ENCODE peak calls at places on chromosomes 6 and 20, in eight cellular contexts. L, P, E, I, B, H, J and X are unnamed samples.

GRCh38 chr6:50187212-50188055 is 137.7 kb upstream of the DEFB112 start:
- DNase-seq in L (no peak), P (no peak), E (no peak), I (no peak), B (no peak), H (no peak), J (no peak), X (no peak)

GRCh38 chr6:87029711-87030314 is 65.1 kb downstream of the CGA start:
- DNase-seq in L (peak; percentile 22), P (peak; percentile 75), E (peak; percentile 68), I (no peak), B (peak; percentile 69), H (no peak), J (no peak), X (peak; percentile 76)

GRCh38 chr6:118826096-118826495 is 67.9 kb upstream of the ASF1A start:
- DNase-seq in L (no peak), P (no peak), E (no peak), I (no peak), B (no peak), H (no peak), J (no peak), X (no peak)

GRCh38 chr6:76166874-76167273 is 94.4 kb upstream of the IMPG1 start:
- DNase-seq in L (no peak), P (no peak), E (no peak), I (no peak), B (no peak), H (no peak), J (no peak), X (no peak)

GRCh38 chr6:130945401-130945919 is 117.6 kb downstream of the EPB41L2 start:
- DNase-seq in L (no peak), P (peak; percentile 84), E (peak; percentile 71), I (no peak), B (peak; percentile 55), H (no peak), J (no peak), X (peak; percentile 3)

GRCh38 chr20:9926007-9926406 is 87.1 kb upstream of the PAK5 start:
- DNase-seq in L (no peak), P (no peak), E (no peak), I (no peak), B (no peak), H (no peak), J (no peak), X (no peak)

GRCh38 chr20:36202891-36203338 is 33.4 kb upstream of the AAR2 start:
- DNase-seq in L (peak; percentile 11), P (peak; percentile 49), E (peak; percentile 68), I (peak; percentile 83), B (peak; percentile 26), H (peak; percentile 61), J (peak; percentile 48), X (peak; percentile 49)

GRCh38 chr20:44284032-44284431 is 27.0 kb downstream of the FITM2 start:
- DNase-seq in L (no peak), P (no peak), E (no peak), I (no peak), B (no peak), H (no peak), J (no peak), X (no peak)

GRCh38 chr20:4026093-4026601 is 10.8 kb upstream of the RNF24 start:
- DNase-seq in L (peak; percentile 78), P (peak; percentile 94), E (peak; percentile 93), I (no peak), B (peak; percentile 69), H (no peak), J (no peak), X (peak; percentile 74)

GRCh38 chr20:29873946-29874345 is 1383.5 kb upstream of the DEFB115 start:
- DNase-seq in L (no peak), P (peak; percentile 48), E (peak; percentile 51), I (peak; percentile 96), B (peak; percentile 70), H (peak; percentile 60), J (no peak), X (peak; percentile 44)

GRCh38 chr6:14619419-14619781 is 501.8 kb downstream of the CD83 start:
- DNase-seq in L (no peak), P (no peak), E (no peak), I (no peak), B (no peak), H (no peak), J (no peak), X (no peak)

GRCh38 chr20:51354769-51355319 is 187.7 kb downstream of the NFATC2 start:
- DNase-seq in L (no peak), P (no peak), E (peak; percentile 21), I (peak; percentile 81), B (peak; percentile 68), H (no peak), J (no peak), X (no peak)

GRCh38 chr6:26158581-26159416 is 71.6 kb downstream of the HFE start:
- DNase-seq in L (peak; percentile 47), P (peak; percentile 59), E (peak; percentile 60), I (no peak), B (peak; percentile 62), H (peak; percentile 60), J (no peak), X (peak; percentile 64)

GRCh38 chr6:1940381-1940780 is 305.0 kb downstream of the GMDS start:
- DNase-seq in L (no peak), P (no peak), E (no peak), I (no peak), B (peak; percentile 65), H (no peak), J (no peak), X (no peak)

GRCh38 chr6:21441386-21441785 is 152.2 kb upstream of the SOX4 start:
- DNase-seq in L (no peak), P (peak; percentile 59), E (peak; percentile 39), I (no peak), B (peak; percentile 18), H (no peak), J (no peak), X (peak; percentile 70)

GRCh38 chr6:1024587-1024986 is 287.3 kb upstream of the FOXQ1 start:
- DNase-seq in L (peak; percentile 95), P (no peak), E (peak; percentile 2), I (no peak), B (peak; percentile 95), H (no peak), J (no peak), X (peak; percentile 24)

GRCh38 chr6:83558975-83559374 is 46.6 kb downstream of the PRSS35 start:
- DNase-seq in L (no peak), P (no peak), E (no peak), I (no peak), B (no peak), H (no peak), J (no peak), X (no peak)

GRCh38 chr6:125101656-125102055 is 51.9 kb upstream of the TPD52L1 start:
- DNase-seq in L (no peak), P (peak; percentile 23), E (peak; percentile 22), I (no peak), B (no peak), H (no peak), J (no peak), X (peak; percentile 60)
- H3K4me3 ChIP-seq in L (no peak overlapping the region), P (no peak overlapping the region), E (no peak overlapping the region), I (no peak overlapping the region), B (no peak overlapping the region), H (no peak overlapping the region), J (no peak overlapping the region), X (no peak overlapping the region)

GRCh38 chr20:35192071-35192872 is 20.4 kb downstream of the PROCR start:
- DNase-seq in L (no peak), P (no peak), E (no peak), I (no peak), B (no peak), H (no peak), J (no peak), X (peak; percentile 68)

GRCh38 chr20:35187584-35188190 is 15.8 kb downstream of the PROCR start:
- DNase-seq in L (no peak), P (no peak), E (no peak), I (no peak), B (no peak), H (no peak), J (no peak), X (no peak)

GRCh38 chr20:35190556-35190955 is 18.7 kb downstream of the PROCR start:
- DNase-seq in L (no peak), P (no peak), E (no peak), I (no peak), B (no peak), H (no peak), J (no peak), X (no peak)

GRCh38 chr20:35196313-35196712 is 24.4 kb downstream of the PROCR start:
- DNase-seq in L (no peak), P (no peak), E (no peak), I (no peak), B (no peak), H (no peak), J (no peak), X (no peak)

DNA sequence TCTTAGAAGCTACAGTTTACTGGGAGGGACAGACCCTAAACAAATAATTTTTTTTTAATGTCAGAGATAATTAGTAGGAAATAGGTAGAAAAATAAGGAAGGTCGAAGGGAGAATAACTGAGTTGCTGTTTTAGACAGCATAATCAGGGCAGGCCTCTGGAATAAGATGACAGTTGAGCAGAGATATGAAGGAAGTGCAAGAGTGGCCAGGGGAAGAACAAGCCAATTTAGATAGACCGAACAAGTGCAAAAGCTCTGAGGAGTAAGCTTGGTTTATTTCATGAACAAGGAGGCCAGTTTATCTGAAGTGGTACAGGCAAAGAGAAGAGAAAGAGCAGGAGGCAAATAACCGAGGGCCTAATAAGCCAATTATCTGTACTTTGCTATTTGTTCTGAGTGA is 19.5 kb downstream of the PROCR start:
- DNase-seq in L (no peak), P (no peak), E (no peak), I (no peak), B (no peak), H (no peak), J (no peak), X (no peak)
- TF ChIP-seq CTCF in L (no peak), P (no peak), E (no peak), I (no peak), B (no peak), H (no peak), J (no peak), X (no peak)

GRCh38 chr6:34970962-34971361 is 81.9 kb downstream of the ANKS1A start:
- DNase-seq in L (peak; percentile 80), P (peak; percentile 17), E (peak; percentile 58), I (no peak), B (peak; percentile 34), H (no peak), J (no peak), X (no peak)

GRCh38 chr6:34969662-34970265 is 80.7 kb downstream of the ANKS1A start:
- DNase-seq in L (no peak), P (no peak), E (no peak), I (no peak), B (no peak), H (no peak), J (no peak), X (peak; percentile 85)

GRCh38 chr6:34970487-34970886 is 81.4 kb downstream of the ANKS1A start:
- DNase-seq in L (no peak), P (no peak), E (no peak), I (no peak), B (no peak), H (no peak), J (no peak), X (peak; percentile 29)

GRCh38 chr6:34973547-34974248 is 84.6 kb downstream of the ANKS1A start:
- DNase-seq in L (no peak), P (peak; percentile 38), E (peak; percentile 36), I (no peak), B (no peak), H (no peak), J (no peak), X (no peak)

GRCh38 chr6:34974249-34974642 is 85.2 kb downstream of the ANKS1A start:
- DNase-seq in L (no peak), P (no peak), E (no peak), I (no peak), B (no peak), H (no peak), J (no peak), X (no peak)
- H3K4me3 ChIP-seq in L (no peak overlapping the region), P (no peak overlapping the region), E (no peak overlapping the region), I (no peak overlapping the region), B (no peak overlapping the region), H (no peak overlapping the region), J (no peak overlapping the region), X (no peak overlapping the region)

GRCh38 chr6:36678488-36679042 is at the start of gene CDKN1A:
- DNase-seq in L (no peak), P (peak; percentile 96), E (peak; percentile 97), I (peak; percentile 86), B (peak; percentile 90), H (peak; percentile 90), J (peak; percentile 87), X (peak; percentile 91)
- TF ChIP-seq CTCF in L (no peak), P (no peak), E (no peak), I (no peak), B (no peak), H (peak; percentile 13), J (no peak), X (no peak)